ENCODE peak calls at places on chromosomes 2 and 18, in six cellular contexts. One of them, this sample, is unnamed.

GRCh38 chr2:18117592-18117991 is 239.1 kb downstream of the KCNS3 start:
- DNase-seq in upper lobe of right lung: no peak
- DNase-seq in tibial artery: no peak
- DNase-seq in left lung: peak; percentile 47
- DNase-seq in neural crest cell: peak; percentile 25
- DNase-seq in type B pancreatic cell: no peak
- DNase-seq in this sample: peak; percentile 33

GRCh38 chr2:239946570-239947311 is 78.4 kb downstream of the NDUFA10 start:
- DNase-seq in tibial artery: peak; percentile 53
- DNase-seq in left lung: peak; percentile 27
- DNase-seq in upper lobe of right lung: peak; percentile 37
- DNase-seq in neural crest cell: no peak
- DNase-seq in type B pancreatic cell: peak; percentile 60
- DNase-seq in this sample: no peak

GRCh38 chr2:7950035-7950612 is 731.7 kb upstream of the ID2 start:
- DNase-seq in type B pancreatic cell: no peak
- DNase-seq in tibial artery: peak; percentile 72
- DNase-seq in neural crest cell: no peak
- DNase-seq in upper lobe of right lung: no peak
- DNase-seq in left lung: no peak
- DNase-seq in this sample: no peak

GRCh38 chr2:84836215-84836614 is 44.7 kb downstream of the TRABD2A start:
- DNase-seq in type B pancreatic cell: no peak
- DNase-seq in neural crest cell: no peak
- DNase-seq in left lung: no peak
- DNase-seq in tibial artery: no peak
- DNase-seq in upper lobe of right lung: no peak
- DNase-seq in this sample: no peak

GRCh38 chr2:74552914-74553811 is 579 bp downstream of the LOXL3 start:
- DNase-seq in neural crest cell: peak; percentile 52
- DNase-seq in tibial artery: peak; percentile 70
- DNase-seq in upper lobe of right lung: no peak
- DNase-seq in type B pancreatic cell: no peak
- DNase-seq in left lung: peak; percentile 58
- DNase-seq in this sample: peak; percentile 50

GRCh38 chr2:212484563-212485080 is 54.0 kb downstream of the ERBB4 start:
- DNase-seq in upper lobe of right lung: no peak
- DNase-seq in type B pancreatic cell: no peak
- DNase-seq in tibial artery: no peak
- DNase-seq in left lung: no peak
- DNase-seq in neural crest cell: no peak
- DNase-seq in this sample: no peak

GRCh38 chr2:162041465-162041864 is 32.5 kb downstream of the DPP4 start:
- DNase-seq in type B pancreatic cell: no peak
- DNase-seq in left lung: no peak
- DNase-seq in tibial artery: no peak
- DNase-seq in upper lobe of right lung: no peak
- DNase-seq in neural crest cell: no peak
- DNase-seq in this sample: no peak

GRCh38 chr2:231622963-231623362 is 30.3 kb downstream of the TEX44 start:
- DNase-seq in neural crest cell: no peak
- DNase-seq in tibial artery: no peak
- DNase-seq in upper lobe of right lung: no peak
- DNase-seq in left lung: no peak
- DNase-seq in type B pancreatic cell: no peak
- DNase-seq in this sample: no peak

GRCh38 chr2:124647245-124647644 is 622.2 kb downstream of the CNTNAP5 start:
- DNase-seq in upper lobe of right lung: no peak
- DNase-seq in tibial artery: no peak
- DNase-seq in neural crest cell: no peak
- DNase-seq in left lung: no peak
- DNase-seq in type B pancreatic cell: no peak
- DNase-seq in this sample: no peak

GRCh38 chr2:237291138-237291792 is 122.7 kb downstream of the COL6A3 start:
- DNase-seq in neural crest cell: no peak
- DNase-seq in type B pancreatic cell: peak; percentile 88
- DNase-seq in left lung: peak; percentile 92
- DNase-seq in tibial artery: peak; percentile 96
- DNase-seq in upper lobe of right lung: peak; percentile 90
- DNase-seq in this sample: no peak

GRCh38 chr2:98394595-98395153 is 48.4 kb downstream of the CNGA3 start:
- DNase-seq in neural crest cell: no peak
- DNase-seq in tibial artery: no peak
- DNase-seq in upper lobe of right lung: no peak
- DNase-seq in type B pancreatic cell: no peak
- DNase-seq in left lung: no peak
- DNase-seq in this sample: no peak

GRCh38 chr2:68282814-68283812 is 30.8 kb upstream of the PPP3R1 start:
- DNase-seq in tibial artery: no peak
- DNase-seq in type B pancreatic cell: no peak
- DNase-seq in upper lobe of right lung: no peak
- DNase-seq in neural crest cell: no peak
- DNase-seq in left lung: no peak
- DNase-seq in this sample: no peak

GRCh38 chr2:37585982-37586621 is 85.3 kb downstream of the CDC42EP3 start:
- DNase-seq in left lung: peak; percentile 52
- DNase-seq in type B pancreatic cell: no peak
- DNase-seq in tibial artery: peak; percentile 83
- DNase-seq in upper lobe of right lung: no peak
- DNase-seq in neural crest cell: no peak
- DNase-seq in this sample: no peak

GRCh38 chr2:96507957-96508520 is 2.9 kb upstream of the NEURL3 start:
- DNase-seq in tibial artery: peak; percentile 76
- DNase-seq in upper lobe of right lung: peak; percentile 89
- DNase-seq in type B pancreatic cell: peak; percentile 84
- DNase-seq in neural crest cell: peak; percentile 87
- DNase-seq in left lung: peak; percentile 68
- DNase-seq in this sample: peak; percentile 87

GRCh38 chr2:196677404-196677803 is 37.9 kb downstream of the CCDC150 start:
- DNase-seq in left lung: no peak
- DNase-seq in neural crest cell: no peak
- DNase-seq in type B pancreatic cell: no peak
- DNase-seq in upper lobe of right lung: no peak
- DNase-seq in tibial artery: no peak
- DNase-seq in this sample: no peak

GRCh38 chr2:207437857-207438166 is 92.0 kb upstream of the CREB1 start:
- DNase-seq in upper lobe of right lung: no peak
- DNase-seq in left lung: no peak
- DNase-seq in type B pancreatic cell: no peak
- DNase-seq in neural crest cell: no peak
- DNase-seq in tibial artery: no peak
- DNase-seq in this sample: no peak

GRCh38 chr2:239043326-239043725 is 195.4 kb downstream of the TWIST2 start:
- DNase-seq in upper lobe of right lung: no peak
- DNase-seq in tibial artery: peak; percentile 19
- DNase-seq in type B pancreatic cell: no peak
- DNase-seq in left lung: no peak
- DNase-seq in neural crest cell: no peak
- DNase-seq in this sample: no peak

GRCh38 chr2:120661551-120661950 is 74.1 kb upstream of the GLI2 start:
- DNase-seq in left lung: no peak
- DNase-seq in tibial artery: no peak
- DNase-seq in upper lobe of right lung: no peak
- DNase-seq in type B pancreatic cell: peak; percentile 65
- DNase-seq in neural crest cell: peak; percentile 67
- DNase-seq in this sample: peak; percentile 65

GRCh38 chr2:43075054-43075593 is 151.3 kb downstream of the ZFP36L2 start:
- DNase-seq in left lung: peak; percentile 72
- DNase-seq in neural crest cell: no peak
- DNase-seq in tibial artery: peak; percentile 94
- DNase-seq in type B pancreatic cell: no peak
- DNase-seq in upper lobe of right lung: no peak
- DNase-seq in this sample: no peak

GRCh38 chr2:172374318-172375240 is 52.8 kb upstream of the ITGA6 start:
- DNase-seq in left lung: no peak
- DNase-seq in type B pancreatic cell: no peak
- DNase-seq in tibial artery: no peak
- DNase-seq in neural crest cell: no peak
- DNase-seq in upper lobe of right lung: no peak
- DNase-seq in this sample: no peak

GRCh38 chr2:197809064-197809463 is 4.7 kb downstream of the PLCL1 start:
- DNase-seq in upper lobe of right lung: no peak
- DNase-seq in left lung: no peak
- DNase-seq in type B pancreatic cell: no peak
- DNase-seq in neural crest cell: no peak
- DNase-seq in tibial artery: no peak
- DNase-seq in this sample: no peak

GRCh38 chr18:63309422-63309821 is 10.1 kb downstream of the BCL2 start:
- DNase-seq in upper lobe of right lung: no peak
- DNase-seq in tibial artery: no peak
- DNase-seq in neural crest cell: no peak
- DNase-seq in type B pancreatic cell: no peak
- DNase-seq in left lung: no peak
- DNase-seq in this sample: no peak

GRCh38 chr2:45554073-45554742 is 56.9 kb downstream of the SRBD1 start:
- DNase-seq in tibial artery: no peak
- DNase-seq in left lung: no peak
- DNase-seq in type B pancreatic cell: no peak
- DNase-seq in neural crest cell: no peak
- DNase-seq in upper lobe of right lung: no peak
- DNase-seq in this sample: no peak

GRCh38 chr2:138716183-138716582 is 64.0 kb downstream of the NXPH2 start:
- DNase-seq in tibial artery: no peak
- DNase-seq in neural crest cell: no peak
- DNase-seq in left lung: no peak
- DNase-seq in upper lobe of right lung: no peak
- DNase-seq in type B pancreatic cell: no peak
- DNase-seq in this sample: no peak

DNA sequence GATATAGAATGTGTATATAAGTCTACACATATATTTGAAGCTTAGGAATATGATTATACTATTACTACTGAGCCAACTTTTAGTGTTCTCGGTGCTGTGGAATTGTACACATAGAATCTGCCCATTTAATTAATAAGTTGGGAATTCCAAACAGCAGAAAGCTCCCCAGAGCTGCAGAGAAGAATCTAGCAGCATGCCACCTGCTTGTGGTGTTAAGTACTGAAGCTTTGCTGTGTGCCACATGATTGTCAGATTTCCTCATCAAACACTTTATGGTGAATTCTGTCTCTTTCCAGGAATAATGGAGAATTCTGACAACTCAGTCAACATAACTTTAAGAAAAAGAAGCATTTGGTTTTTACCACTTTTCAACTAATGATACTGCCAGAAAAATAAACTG is 117.8 kb downstream of the WDSUB1 start:
- DNase-seq in tibial artery: no peak
- DNase-seq in left lung: no peak
- DNase-seq in type B pancreatic cell: no peak
- DNase-seq in neural crest cell: no peak
- DNase-seq in upper lobe of right lung: no peak
- DNase-seq in this sample: no peak
- TF ChIP-seq CTCF in tibial artery: no peak
- TF ChIP-seq CTCF in left lung: no peak
- TF ChIP-seq CTCF in type B pancreatic cell: peak; percentile 48
- TF ChIP-seq CTCF in neural crest cell: peak; percentile 44
- TF ChIP-seq CTCF in upper lobe of right lung: peak; percentile 25
- TF ChIP-seq CTCF in this sample: no peak

GRCh38 chr2:132416080-132416911 is at the start of gene GPR39:
- DNase-seq in upper lobe of right lung: peak; percentile 96
- DNase-seq in neural crest cell: peak; percentile 32
- DNase-seq in left lung: peak; percentile 89
- DNase-seq in tibial artery: peak; percentile 71
- DNase-seq in type B pancreatic cell: peak; percentile 81
- DNase-seq in this sample: peak; percentile 63

GRCh38 chr2:132415256-132416079 is 1.1 kb upstream of the GPR39 start:
- DNase-seq in type B pancreatic cell: no peak
- DNase-seq in upper lobe of right lung: peak; percentile 68
- DNase-seq in tibial artery: no peak
- DNase-seq in left lung: no peak
- DNase-seq in neural crest cell: no peak
- DNase-seq in this sample: peak; percentile 56

GRCh38 chr2:132420776-132421175 is 4.2 kb downstream of the GPR39 start:
- DNase-seq in tibial artery: no peak
- DNase-seq in type B pancreatic cell: no peak
- DNase-seq in left lung: no peak
- DNase-seq in neural crest cell: no peak
- DNase-seq in upper lobe of right lung: no peak
- DNase-seq in this sample: no peak

GRCh38 chr2:132417430-132418035 is 928 bp downstream of the GPR39 start:
- DNase-seq in tibial artery: no peak
- DNase-seq in upper lobe of right lung: no peak
- DNase-seq in type B pancreatic cell: no peak
- DNase-seq in neural crest cell: no peak
- DNase-seq in left lung: no peak
- DNase-seq in this sample: no peak

GRCh38 chr2:132416996-132417395 is 391 bp downstream of the GPR39 start:
- DNase-seq in upper lobe of right lung: peak; percentile 66
- DNase-seq in left lung: no peak
- DNase-seq in neural crest cell: no peak
- DNase-seq in tibial artery: no peak
- DNase-seq in type B pancreatic cell: no peak
- DNase-seq in this sample: no peak
- TF ChIP-seq CTCF in upper lobe of right lung: no peak
- TF ChIP-seq CTCF in left lung: no peak
- TF ChIP-seq CTCF in neural crest cell: no peak
- TF ChIP-seq CTCF in tibial artery: no peak
- TF ChIP-seq CTCF in type B pancreatic cell: no peak
- TF ChIP-seq CTCF in this sample: no peak

DNA sequence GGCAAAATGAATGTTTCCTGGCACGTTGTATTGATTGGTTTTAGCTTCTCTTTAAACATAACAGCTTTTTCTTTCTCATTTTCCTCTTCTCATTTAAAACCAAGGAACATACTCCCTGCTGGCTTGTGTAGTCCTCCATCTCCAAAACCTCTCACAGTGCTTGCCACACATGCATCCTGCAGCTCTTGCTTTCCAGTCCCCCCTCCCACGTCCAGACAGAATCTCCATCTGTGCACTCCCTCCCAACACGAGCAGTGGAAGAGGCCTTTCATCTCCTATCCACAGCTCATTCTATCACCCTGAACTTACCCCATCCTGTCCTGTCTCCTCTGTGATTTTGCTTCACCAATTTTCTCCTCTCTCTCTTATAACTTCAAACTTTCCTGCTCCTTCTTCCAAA is 99.6 kb upstream of the THSD7B start:
- DNase-seq in left lung: no peak
- DNase-seq in tibial artery: no peak
- DNase-seq in type B pancreatic cell: no peak
- DNase-seq in neural crest cell: no peak
- DNase-seq in upper lobe of right lung: no peak
- DNase-seq in this sample: no peak
- TF ChIP-seq CTCF in left lung: no peak
- TF ChIP-seq CTCF in tibial artery: no peak
- TF ChIP-seq CTCF in type B pancreatic cell: no peak
- TF ChIP-seq CTCF in neural crest cell: no peak
- TF ChIP-seq CTCF in upper lobe of right lung: no peak
- TF ChIP-seq CTCF in this sample: no peak

DNA sequence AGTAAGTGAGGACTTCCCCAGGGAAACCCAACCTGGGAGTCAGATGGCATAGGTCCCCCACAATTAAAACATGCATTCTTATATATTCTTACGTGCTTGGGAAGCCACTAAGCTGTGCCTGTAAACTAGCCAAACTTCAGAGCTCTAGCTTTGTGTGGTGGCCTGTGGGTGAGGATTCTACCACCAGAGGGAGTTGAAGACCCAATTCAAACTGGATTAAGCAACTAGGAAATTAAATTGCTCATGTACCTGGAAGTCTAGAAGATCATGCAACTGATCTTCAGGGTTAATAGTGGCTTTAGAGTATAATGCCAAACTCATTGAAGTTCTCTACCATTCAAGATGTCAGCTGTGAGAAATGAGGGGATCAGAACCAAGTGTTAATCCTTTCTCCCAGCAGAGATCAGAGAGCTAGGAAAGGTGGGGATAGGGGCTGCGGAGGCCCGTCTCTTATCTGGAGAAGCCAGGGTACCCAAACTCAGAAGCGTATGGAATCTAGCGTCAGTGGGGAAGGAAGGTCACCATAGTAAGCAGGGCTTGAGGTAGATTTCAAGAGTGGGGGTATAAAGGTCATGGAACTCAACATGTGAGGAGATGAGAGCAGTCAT is 53.2 kb upstream of the CCDC85A start:
- DNase-seq in upper lobe of right lung: no peak
- DNase-seq in left lung: no peak
- DNase-seq in neural crest cell: no peak
- DNase-seq in tibial artery: no peak
- DNase-seq in type B pancreatic cell: no peak
- DNase-seq in this sample: peak; percentile 38
- TF ChIP-seq CTCF in upper lobe of right lung: peak; percentile 60
- TF ChIP-seq CTCF in left lung: peak; percentile 59
- TF ChIP-seq CTCF in neural crest cell: peak; percentile 74
- TF ChIP-seq CTCF in tibial artery: peak; percentile 41
- TF ChIP-seq CTCF in type B pancreatic cell: peak; percentile 80
- TF ChIP-seq CTCF in this sample: peak; percentile 78